ENCODE peak calls at places on chromosomes 5 and 9, in seven cellular contexts. U is GM12878; P is activated effector memory CD4-positive, alpha-beta T cell treated with Interleukin-2 at 50 U/mL for 16 hours; N is A673; Q is body of pancreas; G is AG08396; I is AG04449. K is an unnamed sample.

GRCh38 chr5:76074487-76074886 is 8.7 kb upstream of the SV2C start:
- DNase-seq in U (no peak), P (no peak), N (peak), Q (no peak), G (no peak), I (no peak), K (peak)

GRCh38 chr9:96467784-96468183 is 17.8 kb downstream of the HABP4 start:
- DNase-seq in U (no peak), P (no peak), N (no peak), Q (no peak), G (no peak), I (no peak), K (no peak)

GRCh38 chr5:2299388-2300220 is 416.9 kb upstream of the IRX4 start:
- DNase-seq in U (no peak), P (no peak), N (no peak), Q (no peak), G (no peak), I (no peak), K (no peak)

GRCh38 chr5:158840193-158840592 is 259.5 kb downstream of the EBF1 start:
- DNase-seq in U (no peak), P (no peak), N (no peak), Q (no peak), G (no peak), I (no peak), K (no peak)

GRCh38 chr5:69242215-69242927 is 7.7 kb downstream of the CDK7 start:
- DNase-seq in U (no peak), P (no peak), N (no peak), Q (no peak), G (no peak), I (no peak), K (no peak)

GRCh38 chr9:138052322-138052615 is 174.7 kb downstream of the CACNA1B start:
- DNase-seq in U (no peak), P (no peak), N (no peak), Q (peak), G (no peak), I (no peak), K (no peak)

GRCh38 chr9:136482046-136482792 is 621 bp downstream of the SEC16A start:
- DNase-seq in U (no peak), P (peak), N (peak), Q (peak), G (peak), I (no peak), K (no peak)

GRCh38 chr5:181133610-181134231 is 2.8 kb upstream of the OR2V1 start:
- DNase-seq in U (no peak), P (no peak), N (peak), Q (peak), G (peak), I (no peak), K (no peak)

GRCh38 chr5:5558593-5558992 is 136.1 kb downstream of the ICE1 start:
- DNase-seq in U (no peak), P (no peak), N (no peak), Q (no peak), G (no peak), I (no peak), K (no peak)

GRCh38 chr5:169424956-169425318 is 124.0 kb upstream of the SLIT3 start:
- DNase-seq in U (no peak), P (no peak), N (no peak), Q (no peak), G (no peak), I (no peak), K (no peak)

GRCh38 chr5:156556666-156557401 is 229.9 kb downstream of the SGCD start:
- DNase-seq in U (no peak), P (no peak), N (no peak), Q (no peak), G (no peak), I (no peak), K (no peak)